ENCODE peak calls at places on chromosomes 5 and 9, in six cellular contexts. W is RWPE1, I is RWPE2, V is IMR-90, T is brain microvascular endothelial cell, G is lower lobe of right lung. Y is an unnamed sample.

GRCh38 chr5:172658869-172659513 is 17.9 kb downstream of the NEURL1B start:
- DNase-seq in W (no peak), I (no peak), V (peak; percentile 46), T (no peak), G (peak; percentile 55), Y (no peak)

GRCh38 chr5:82334085-82334680 is 56.0 kb upstream of the RPS23 start:
- DNase-seq in W (no peak), I (no peak), V (no peak), T (no peak), G (no peak), Y (no peak)

GRCh38 chr9:12538842-12539584 is 154.2 kb upstream of the TYRP1 start:
- DNase-seq in W (no peak), I (no peak), V (no peak), T (no peak), G (no peak), Y (no peak)

GRCh38 chr5:115392611-115393010 is 96.2 kb upstream of the CCDC112 start:
- DNase-seq in W (no peak), I (no peak), V (no peak), T (no peak), G (no peak), Y (no peak)

GRCh38 chr5:141560725-141561483 is 57.9 kb downstream of the DIAPH1 start:
- DNase-seq in W (peak; percentile 96), I (peak; percentile 85), V (peak; percentile 98), T (peak; percentile 97), G (peak; percentile 60), Y (no peak)

GRCh38 chr5:117803533-117803932 is 1184.8 kb downstream of the DTWD2 start:
- DNase-seq in W (no peak), I (no peak), V (peak; percentile 90), T (peak; percentile 20), G (no peak), Y (no peak)

GRCh38 chr9:127104465-127105311 is 17.7 kb downstream of the ANGPTL2 start:
- DNase-seq in W (no peak), I (no peak), V (peak; percentile 32), T (no peak), G (no peak), Y (no peak)

GRCh38 chr5:61254969-61255555 is 77.0 kb upstream of the ZSWIM6 start:
- DNase-seq in W (peak; percentile 59), I (no peak), V (no peak), T (no peak), G (no peak), Y (no peak)

GRCh38 chr5:42811591-42812392 is at the start of gene SELENOP:
- DNase-seq in W (no peak), I (no peak), V (no peak), T (no peak), G (no peak), Y (no peak)

GRCh38 chr9:20621553-20622329 is 558 bp downstream of the MLLT3 start:
- DNase-seq in W (peak; percentile 54), I (peak; percentile 58), V (peak; percentile 70), T (peak; percentile 59), G (peak; percentile 80), Y (peak; percentile 71)

GRCh38 chr9:88370346-88370745 is 17.9 kb upstream of the SPIN1 start:
- DNase-seq in W (no peak), I (no peak), V (no peak), T (no peak), G (no peak), Y (no peak)

GRCh38 chr5:90560771-90561170 is 2.2 kb downstream of the ADGRV1 start:
- DNase-seq in W (no peak), I (no peak), V (no peak), T (no peak), G (no peak), Y (no peak)

GRCh38 chr5:137735531-137736284 is at the start of gene KLHL3:
- DNase-seq in W (no peak), I (no peak), V (peak; percentile 66), T (peak; percentile 60), G (peak; percentile 46), Y (peak; percentile 76)

GRCh38 chr9:38388283-38389223 is 3.9 kb upstream of the ALDH1B1 start:
- DNase-seq in W (no peak), I (no peak), V (peak; percentile 63), T (no peak), G (no peak), Y (no peak)

GRCh38 chr5:178238711-178239592 is 6.3 kb upstream of the PHYKPL start:
- DNase-seq in W (no peak), I (no peak), V (no peak), T (no peak), G (peak; percentile 45), Y (peak; percentile 62)

GRCh38 chr5:100188778-100189177 is 346.4 kb upstream of the FAM174A start:
- DNase-seq in W (no peak), I (no peak), V (no peak), T (no peak), G (no peak), Y (no peak)

GRCh38 chr5:106459541-106459940 is 1211.2 kb downstream of the EFNA5 start:
- DNase-seq in W (no peak), I (no peak), V (no peak), T (peak; percentile 54), G (no peak), Y (no peak)

GRCh38 chr9:124480621-124480981 is 26.6 kb downstream of the NR5A1 start:
- DNase-seq in W (peak; percentile 50), I (no peak), V (peak; percentile 4), T (no peak), G (no peak), Y (no peak)

GRCh38 chr9:86723351-86723750 is 224.0 kb downstream of the GAS1 start:
- DNase-seq in W (no peak), I (no peak), V (no peak), T (no peak), G (no peak), Y (no peak)

GRCh38 chr5:66513130-66513529 is 83.1 kb upstream of the MAST4 start:
- DNase-seq in W (no peak), I (no peak), V (no peak), T (no peak), G (no peak), Y (no peak)

GRCh38 chr5:159678800-159679392 is 237.4 kb upstream of the ADRA1B start:
- DNase-seq in W (no peak), I (no peak), V (no peak), T (no peak), G (no peak), Y (no peak)

GRCh38 chr9:133955821-133956411 is 36.2 kb downstream of the VAV2 start:
- DNase-seq in W (no peak), I (no peak), V (peak; percentile 47), T (no peak), G (peak; percentile 50), Y (peak; percentile 87)

GRCh38 chr9:133553978-133554713 is 19.6 kb downstream of the ADAMTSL2 start:
- DNase-seq in W (no peak), I (no peak), V (no peak), T (no peak), G (no peak), Y (no peak)

GRCh38 chr5:56345352-56345751 is 112.2 kb upstream of the ANKRD55 start:
- DNase-seq in W (no peak), I (no peak), V (no peak), T (no peak), G (no peak), Y (no peak)

GRCh38 chr5:96994493-96994892 is 58.6 kb downstream of the LNPEP start:
- DNase-seq in W (no peak), I (no peak), V (no peak), T (no peak), G (no peak), Y (no peak)

GRCh38 chr5:96999856-97000255 is 64.0 kb downstream of the LNPEP start:
- DNase-seq in W (no peak), I (no peak), V (no peak), T (no peak), G (no peak), Y (no peak)

GRCh38 chr5:96995419-96995818 is 59.5 kb downstream of the LNPEP start:
- DNase-seq in W (no peak), I (no peak), V (no peak), T (no peak), G (no peak), Y (no peak)

GRCh38 chr5:97000391-97000790 is 64.5 kb downstream of the LNPEP start:
- DNase-seq in W (no peak), I (no peak), V (no peak), T (no peak), G (no peak), Y (no peak)

GRCh38 chr5:96997265-96997859 is 61.5 kb downstream of the LNPEP start:
- DNase-seq in W (peak; percentile 53), I (no peak), V (peak; percentile 63), T (peak; percentile 32), G (no peak), Y (no peak)
- TF ChIP-seq CTCF in W (peak; percentile 66), I (peak; percentile 88), V (peak; percentile 52), T (peak; percentile 48), G (peak; percentile 46), Y (peak; percentile 87)

GRCh38 chr5:54820346-54820745 is 165.0 kb downstream of the ESM1 start:
- DNase-seq in W (no peak), I (no peak), V (peak; percentile 62), T (no peak), G (no peak), Y (no peak)
- TF ChIP-seq CTCF in W (no peak), I (no peak), V (no peak), T (no peak), G (no peak), Y (no peak)

GRCh38 chr9:26673276-26673675 is 219.3 kb downstream of the CAAP1 start:
- DNase-seq in W (no peak), I (no peak), V (no peak), T (no peak), G (no peak), Y (no peak)
- TF ChIP-seq CTCF in W (no peak), I (no peak), V (no peak), T (no peak), G (no peak), Y (no peak)

GRCh38 chr5:94614156-94614805 is 4.1 kb downstream of the KIAA0825 start:
- DNase-seq in W (no peak), I (no peak), V (no peak), T (no peak), G (no peak), Y (no peak)

GRCh38 chr5:94618029-94618492 is 343 bp downstream of the KIAA0825 start:
- DNase-seq in W (peak; percentile 61), I (peak; percentile 77), V (peak; percentile 57), T (peak; percentile 53), G (peak; percentile 83), Y (no peak)

GRCh38 chr5:94618493-94619328 is at the start of the genes KIAA0825 and SLF1:
- DNase-seq in W (peak; percentile 95), I (peak; percentile 93), V (peak; percentile 84), T (peak; percentile 89), G (peak; percentile 92), Y (peak; percentile 96)

GRCh38 chr5:94615843-94616242 is 2.6 kb downstream of the KIAA0825 start:
- DNase-seq in W (no peak), I (no peak), V (no peak), T (no peak), G (no peak), Y (no peak)

DNA sequence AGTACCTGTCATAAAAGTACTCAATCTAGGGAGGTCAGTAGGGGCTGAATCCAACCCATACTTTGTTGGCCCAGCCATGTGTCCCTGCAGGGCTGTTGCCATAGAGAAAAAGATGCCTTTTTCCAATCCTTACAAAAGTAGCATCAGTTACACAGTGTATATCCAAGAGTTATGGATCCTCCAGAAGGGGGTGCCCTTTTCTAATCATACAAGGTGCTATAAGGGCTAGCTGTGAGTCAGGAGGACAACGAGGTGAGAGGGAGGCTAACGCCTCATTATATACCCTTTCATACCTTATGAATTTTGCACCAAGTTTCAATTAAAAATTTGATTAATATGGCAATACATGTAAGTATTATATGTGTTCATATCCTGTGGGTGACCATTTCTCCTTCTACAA is 4.8 kb downstream of the KIAA0825 start:
- DNase-seq in W (no peak), I (no peak), V (peak; percentile 13), T (peak; percentile 21), G (no peak), Y (no peak)
- TF ChIP-seq CTCF in W (no peak), I (peak; percentile 23), V (peak; percentile 30), T (peak; percentile 37), G (no peak), Y (peak; percentile 38)